ENCODE peak calls at places on chromosomes 5 and 9, in nine cellular contexts. J is gastrocnemius medialis, R is heart left ventricle, M is upper lobe of right lung, G is stomach, E is uterus, X is body of pancreas, S is suprapubic skin, I is heart right ventricle. V is an unnamed sample. For H3K36me3, the result is how much of the 10 kb centered on the place peaks cover.

GRCh38 chr5:10831416-10831815 is 70.4 kb upstream of the DAP start:
- DNase-seq in J (no peak), R (no peak), M (no peak), G (no peak), E (no peak), X (no peak), S (no peak), I (no peak), V (peak)

GRCh38 chr9:133612816-133613215 is 3.6 kb upstream of the FAM163B start:
- DNase-seq in J (no peak), R (no peak), M (no peak), G (no peak), E (no peak), X (no peak), S (no peak), I (no peak), V (no peak)

GRCh38 chr5:141272906-141273305 is 27.7 kb downstream of the PCDHB15 start:
- DNase-seq in J (no peak), R (no peak), M (no peak), G (no peak), E (no peak), X (no peak), S (no peak), I (no peak), V (no peak)

GRCh38 chr5:157571357-157571827 is 4.2 kb downstream of the ADAM19 start:
- DNase-seq in J (peak), R (peak), M (no peak), G (no peak), E (no peak), X (peak), S (no peak), I (no peak), V (no peak)

GRCh38 chr9:73782166-73782565 is 630.5 kb downstream of the ANXA1 start:
- DNase-seq in J (no peak), R (no peak), M (no peak), G (no peak), E (no peak), X (no peak), S (no peak), I (no peak), V (peak)

GRCh38 chr9:4366649-4367330 is 66.9 kb upstream of the GLIS3 start:
- DNase-seq in J (peak), R (no peak), M (no peak), G (peak), E (no peak), X (peak), S (no peak), I (no peak), V (peak)

GRCh38 chr5:179190851-179191505 is 130.8 kb downstream of the ZNF354C start:
- DNase-seq in J (no peak), R (no peak), M (peak), G (no peak), E (no peak), X (no peak), S (peak), I (no peak), V (no peak)

GRCh38 chr5:132076202-132076830 is 2.7 kb downstream of the CSF2 start:
- DNase-seq in J (no peak), R (no peak), M (no peak), G (no peak), E (no peak), X (no peak), S (no peak), I (no peak), V (no peak)

GRCh38 chr5:91145233-91145620 is 237.9 kb downstream of the ARRDC3 start:
- DNase-seq in J (no peak), R (no peak), M (no peak), G (no peak), E (no peak), X (no peak), S (no peak), I (no peak), V (no peak)

GRCh38 chr5:177523711-177524538 is 7.2 kb upstream of the DDX41 start:
- DNase-seq in J (no peak), R (no peak), M (peak), G (no peak), E (no peak), X (no peak), S (no peak), I (no peak), V (no peak)

GRCh38 chr5:67246546-67246945 is 49.9 kb upstream of the CD180 start:
- DNase-seq in J (no peak), R (no peak), M (no peak), G (no peak), E (no peak), X (no peak), S (no peak), I (no peak), V (no peak)

GRCh38 chr5:174044451-174044850 is 1.1 kb upstream of the NSG2 start:
- DNase-seq in J (no peak), R (no peak), M (no peak), G (no peak), E (no peak), X (no peak), S (no peak), I (no peak), V (no peak)

GRCh38 chr5:74598731-74599624 is 41.5 kb downstream of the ENC1 start:
- DNase-seq in J (no peak), R (no peak), M (no peak), G (no peak), E (no peak), X (peak), S (no peak), I (no peak), V (no peak)

GRCh38 chr5:77630246-77631165 is 8.0 kb downstream of the OTP start:
- DNase-seq in J (no peak), R (no peak), M (peak), G (peak), E (no peak), X (peak), S (no peak), I (peak), V (no peak)

GRCh38 chr5:181188700-181189362 is 16.2 kb downstream of the TRIM7 start:
- DNase-seq in J (peak), R (peak), M (peak), G (peak), E (peak), X (peak), S (peak), I (peak), V (peak)

GRCh38 chr5:74579215-74579614 is 61.3 kb downstream of the ENC1 start:
- DNase-seq in J (no peak), R (no peak), M (no peak), G (no peak), E (no peak), X (no peak), S (no peak), I (no peak), V (no peak)

GRCh38 chr9:95004452-95005275 is 278.2 kb downstream of the AOPEP start:
- DNase-seq in J (peak), R (peak), M (peak), G (peak), E (peak), X (peak), S (no peak), I (peak), V (no peak)

GRCh38 chr5:127517110-127517479 is 345 bp upstream of the PRRC1 start:
- DNase-seq in J (peak), R (no peak), M (no peak), G (no peak), E (no peak), X (peak), S (no peak), I (no peak), V (peak)

GRCh38 chr5:15215056-15215455 is 284.9 kb upstream of the FBXL7 start:
- DNase-seq in J (no peak), R (no peak), M (no peak), G (no peak), E (no peak), X (no peak), S (no peak), I (peak), V (no peak)

DNA sequence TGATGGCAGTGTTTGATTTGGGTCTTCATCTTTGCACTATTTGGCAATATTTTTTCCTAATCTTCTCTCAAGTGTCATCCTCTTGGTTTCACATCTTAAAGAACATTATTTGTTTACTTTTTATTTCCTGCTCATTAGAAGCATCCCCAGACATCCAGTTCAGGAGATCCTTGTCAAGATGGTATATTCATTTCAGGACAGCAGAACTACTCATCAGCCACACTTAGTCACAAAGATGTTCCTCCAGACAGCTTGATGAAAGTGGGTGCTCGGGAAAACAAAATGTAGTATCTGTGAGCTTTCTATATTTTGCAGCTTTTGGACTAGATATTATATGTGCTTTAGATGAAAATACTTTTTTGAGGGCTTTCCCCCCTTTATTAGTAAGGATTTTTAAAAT is 72.1 kb upstream of the SREK1 start:
- DNase-seq in J (no peak), R (no peak), M (no peak), G (no peak), E (no peak), X (no peak), S (no peak), I (no peak), V (no peak)
- H3K36me3 ChIP-seq in J (under half), R (under half), M (under half), G (half or more), E (under half), X (under half), S (under half), I (under half), V (under half)

DNA sequence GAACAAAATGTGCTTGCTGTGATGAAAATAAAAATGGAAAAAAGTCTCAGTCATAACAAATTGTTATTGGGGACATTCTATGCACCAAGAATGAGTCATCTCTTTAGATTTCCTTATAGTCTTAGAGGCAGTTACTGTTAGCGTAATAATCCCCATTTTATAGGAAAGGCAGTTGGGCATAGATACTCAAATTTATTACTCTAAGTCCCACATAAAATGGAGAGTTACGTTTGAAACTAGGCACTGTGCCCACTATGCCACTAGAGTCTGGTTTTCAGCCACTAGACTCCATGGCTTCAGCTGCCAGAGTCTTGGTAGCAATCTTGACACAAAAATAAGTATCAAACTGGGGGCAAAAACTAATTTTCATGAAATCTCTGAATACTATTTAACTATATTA is 317.9 kb upstream of the MEF2C start:
- DNase-seq in J (no peak), R (no peak), M (no peak), G (no peak), E (no peak), X (no peak), S (no peak), I (no peak), V (no peak)
- H3K4me3 ChIP-seq in J (no peak), R (no peak), M (no peak), G (no peak), E (no peak), X (no peak), S (no peak), I (no peak), V (no peak)

DNA sequence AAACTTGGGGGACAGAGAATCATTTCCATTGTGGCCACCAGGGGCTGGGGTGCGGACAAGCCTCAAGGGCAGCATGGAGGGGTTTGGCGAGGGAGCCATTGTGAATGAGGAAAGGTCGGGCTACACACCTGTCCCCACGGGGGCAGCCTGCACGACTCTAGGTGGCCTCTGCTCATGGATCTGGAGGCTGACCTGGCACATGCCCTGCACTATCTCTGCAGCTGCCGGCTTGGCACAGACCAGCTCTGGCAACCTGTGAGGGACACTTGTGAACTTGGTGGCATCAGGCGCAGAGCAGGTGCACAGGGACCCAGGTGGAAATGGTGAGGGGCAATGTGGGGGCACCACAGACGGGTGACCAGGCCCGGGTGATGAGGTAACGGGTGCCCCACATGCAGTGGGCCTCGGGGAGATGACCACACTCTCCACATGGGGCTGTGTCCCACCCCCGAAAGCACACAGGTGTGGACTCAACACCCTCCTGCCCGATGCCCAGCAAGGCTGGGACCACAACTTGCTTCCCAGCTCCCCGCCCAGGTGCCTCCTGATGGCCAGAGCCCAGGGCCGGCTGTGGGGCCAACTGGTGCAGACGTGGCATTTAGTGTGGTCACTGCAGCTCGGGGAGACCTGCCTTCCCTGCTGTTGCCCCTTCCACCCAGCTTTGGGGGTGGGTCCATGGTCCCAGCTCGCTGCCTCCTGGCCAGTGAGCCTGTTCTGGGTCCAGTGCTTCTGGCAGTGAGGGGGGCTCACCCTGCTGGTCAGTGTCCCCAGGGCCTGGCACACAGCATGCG is 60.9 kb upstream of the UBAC1 start:
- DNase-seq in J (peak), R (no peak), M (no peak), G (no peak), E (peak), X (peak), S (peak), I (peak), V (no peak)
- TF ChIP-seq CTCF in J (no peak), R (no peak), M (no peak), G (no peak), E (no peak), X (no peak), S (no peak), I (no peak), V (no peak)

DNA sequence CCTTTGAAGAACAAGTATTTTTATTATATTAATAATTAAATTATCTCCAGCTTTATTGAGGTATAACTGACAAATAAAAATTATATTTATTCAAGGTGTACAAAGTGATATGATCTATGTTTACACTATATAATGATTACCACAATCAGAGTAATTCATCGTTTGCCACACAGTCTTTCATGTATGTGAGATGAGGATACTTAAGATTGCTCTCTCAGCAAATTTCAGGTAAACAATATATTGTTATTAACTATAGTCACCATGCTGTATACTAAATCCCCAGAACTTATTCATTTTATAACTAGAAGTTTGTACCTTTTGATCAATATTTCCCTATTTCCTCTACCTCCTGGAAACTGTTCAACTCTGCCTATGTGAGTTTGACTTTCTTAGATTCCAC is 16.7 kb upstream of the CCNO start:
- DNase-seq in J (no peak), R (no peak), M (no peak), G (no peak), E (no peak), X (no peak), S (no peak), I (no peak), V (no peak)
- H3K36me3 ChIP-seq in J (under half), R (under half), M (under half), G (under half), E (under half), X (under half), S (under half), I (under half), V (under half)

GRCh38 chr5:170286532-170286931 is 11.0 kb downstream of the LCP2 start:
- DNase-seq in J (no peak), R (no peak), M (no peak), G (no peak), E (no peak), X (no peak), S (no peak), I (no peak), V (no peak)
- H3K4me3 ChIP-seq in J (no peak), R (no peak), M (no peak), G (no peak), E (no peak), X (no peak), S (no peak), I (no peak), V (no peak)

DNA sequence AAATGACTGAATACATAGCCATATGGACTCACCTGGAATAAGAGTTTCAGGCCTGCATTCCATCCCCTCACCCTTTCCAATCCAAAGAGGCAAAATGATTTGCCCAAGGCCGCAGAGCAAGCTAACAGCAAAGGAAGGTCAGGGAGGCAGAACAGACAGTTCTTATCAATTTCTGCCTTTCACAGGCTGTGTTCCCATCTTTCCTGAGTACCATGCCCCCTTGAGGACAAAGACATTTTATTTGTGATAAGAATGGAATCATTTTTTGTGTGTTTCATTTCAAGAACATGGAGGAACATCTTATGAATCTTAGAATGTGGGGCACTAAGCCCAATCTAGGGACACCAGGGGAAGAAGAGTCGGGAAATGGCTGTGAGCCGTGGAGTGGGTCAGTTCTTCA is 13.9 kb downstream of the LHFPL2 start:
- DNase-seq in J (no peak), R (no peak), M (no peak), G (no peak), E (no peak), X (no peak), S (no peak), I (no peak), V (no peak)
- TF ChIP-seq CTCF in J (no peak), R (no peak), M (peak), G (no peak), E (no peak), X (no peak), S (no peak), I (peak), V (no peak)

GRCh38 chr5:662751-663435 is 30.3 kb downstream of the TPPP start:
- DNase-seq in J (no peak), R (no peak), M (no peak), G (no peak), E (no peak), X (no peak), S (no peak), I (no peak), V (no peak)

GRCh38 chr5:663436-664342 is 29.5 kb downstream of the TPPP start:
- DNase-seq in J (no peak), R (peak), M (no peak), G (peak), E (no peak), X (no peak), S (no peak), I (no peak), V (no peak)

GRCh38 chr5:665541-665955 is 27.6 kb downstream of the TPPP start:
- DNase-seq in J (no peak), R (no peak), M (no peak), G (no peak), E (no peak), X (no peak), S (no peak), I (no peak), V (no peak)

GRCh38 chr5:664994-665360 is 28.2 kb downstream of the TPPP start:
- DNase-seq in J (no peak), R (no peak), M (no peak), G (no peak), E (no peak), X (no peak), S (no peak), I (no peak), V (no peak)

DNA sequence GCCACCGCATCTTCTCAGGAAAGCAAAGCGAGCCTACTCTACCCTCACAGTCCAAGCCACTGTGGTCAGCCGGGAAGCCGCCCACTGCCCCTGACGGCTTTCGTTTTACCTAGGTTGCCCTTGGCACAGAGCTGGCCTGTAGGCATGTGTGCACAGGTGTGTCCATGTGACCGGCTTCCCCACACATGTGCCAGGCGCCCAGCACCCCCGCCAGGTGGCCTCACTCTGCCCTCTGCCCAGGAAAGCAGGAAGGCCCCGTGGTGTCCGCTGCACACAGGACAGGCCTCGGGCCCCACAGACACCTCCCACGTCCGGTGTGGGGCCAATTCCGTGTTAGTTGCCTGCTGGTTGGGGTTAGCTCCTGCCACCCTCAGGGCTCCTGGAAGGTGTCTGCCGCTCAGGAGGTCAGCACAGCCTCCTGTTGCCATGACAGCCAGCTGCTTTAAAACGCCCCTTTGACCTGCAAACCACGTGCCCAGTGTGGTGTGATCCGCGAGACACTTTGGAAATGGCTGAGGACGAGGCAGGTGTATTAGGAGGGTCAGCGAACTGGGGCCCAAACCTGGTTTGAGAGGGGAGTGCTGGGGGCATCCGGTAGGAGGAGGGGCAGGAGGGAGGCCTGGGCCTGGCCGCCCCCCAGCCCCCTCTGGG is 28.7 kb downstream of the TPPP start:
- DNase-seq in J (no peak), R (no peak), M (no peak), G (peak), E (no peak), X (peak), S (peak), I (no peak), V (no peak)
- H3K36me3 ChIP-seq in J (under half), R (under half), M (under half), G (half or more), E (under half), X (under half), S (half or more), I (under half), V (under half)

V was measured in bronchial epithelial cell.